ENCODE peak calls at places on chromosomes 3 and 15, in five cellular contexts. Z is retinal pigment epithelial cell, S is left ventricle myocardium inferior, A is astrocyte of the spinal cord, V is fibroblast of pulmonary artery. L is an unnamed sample.

GRCh38 chr3:194584435-194584776 is 48.8 kb downstream of the TMEM44 start:
- DNase-seq in Z (no peak), S (no peak), A (no peak), V (peak; percentile 35), L (no peak)

GRCh38 chr15:39966521-39966920 is 32.6 kb downstream of the EIF2AK4 start:
- DNase-seq in Z (no peak), S (no peak), A (no peak), V (no peak), L (no peak)

GRCh38 chr3:167564612-167565011 is 89.1 kb downstream of the WDR49 start:
- DNase-seq in Z (no peak), S (no peak), A (no peak), V (no peak), L (no peak)

GRCh38 chr3:151203053-151203420 is at the start of gene GPR171:
- DNase-seq in Z (no peak), S (no peak), A (no peak), V (no peak), L (no peak)

GRCh38 chr3:30770387-30770786 is 124.1 kb downstream of the GADL1 start:
- DNase-seq in Z (peak; percentile 66), S (no peak), A (peak; percentile 86), V (peak; percentile 83), L (peak; percentile 86)

GRCh38 chr15:40070166-40070557 is 31.2 kb upstream of the SRP14 start:
- DNase-seq in Z (no peak), S (no peak), A (no peak), V (no peak), L (no peak)

GRCh38 chr3:100516843-100517242 is 24.4 kb downstream of the TMEM45A start:
- DNase-seq in Z (no peak), S (no peak), A (peak; percentile 63), V (peak; percentile 32), L (no peak)

GRCh38 chr15:70596354-70597055 is 166.9 kb downstream of the UACA start:
- DNase-seq in Z (peak; percentile 62), S (no peak), A (peak; percentile 88), V (peak; percentile 69), L (peak; percentile 91)

GRCh38 chr3:120394343-120394742 is 45.2 kb upstream of the LRRC58 start:
- DNase-seq in Z (no peak), S (no peak), A (no peak), V (no peak), L (no peak)

GRCh38 chr15:44101286-44101685 is 93.8 kb downstream of the FRMD5 start:
- DNase-seq in Z (no peak), S (no peak), A (peak; percentile 34), V (peak; percentile 25), L (no peak)

GRCh38 chr15:49047456-49047855 is 1.2 kb upstream of the SECISBP2L start:
- DNase-seq in Z (no peak), S (no peak), A (no peak), V (no peak), L (no peak)

GRCh38 chr15:49044761-49045571 is 1.3 kb downstream of the SECISBP2L start:
- DNase-seq in Z (no peak), S (no peak), A (peak; percentile 32), V (no peak), L (no peak)

GRCh38 chr15:49044002-49044401 is 2.2 kb downstream of the SECISBP2L start:
- DNase-seq in Z (no peak), S (no peak), A (no peak), V (no peak), L (no peak)

GRCh38 chr15:49045691-49046112 is 544 bp downstream of the SECISBP2L start:
- DNase-seq in Z (peak; percentile 18), S (no peak), A (peak; percentile 51), V (peak; percentile 39), L (peak; percentile 35)

DNA sequence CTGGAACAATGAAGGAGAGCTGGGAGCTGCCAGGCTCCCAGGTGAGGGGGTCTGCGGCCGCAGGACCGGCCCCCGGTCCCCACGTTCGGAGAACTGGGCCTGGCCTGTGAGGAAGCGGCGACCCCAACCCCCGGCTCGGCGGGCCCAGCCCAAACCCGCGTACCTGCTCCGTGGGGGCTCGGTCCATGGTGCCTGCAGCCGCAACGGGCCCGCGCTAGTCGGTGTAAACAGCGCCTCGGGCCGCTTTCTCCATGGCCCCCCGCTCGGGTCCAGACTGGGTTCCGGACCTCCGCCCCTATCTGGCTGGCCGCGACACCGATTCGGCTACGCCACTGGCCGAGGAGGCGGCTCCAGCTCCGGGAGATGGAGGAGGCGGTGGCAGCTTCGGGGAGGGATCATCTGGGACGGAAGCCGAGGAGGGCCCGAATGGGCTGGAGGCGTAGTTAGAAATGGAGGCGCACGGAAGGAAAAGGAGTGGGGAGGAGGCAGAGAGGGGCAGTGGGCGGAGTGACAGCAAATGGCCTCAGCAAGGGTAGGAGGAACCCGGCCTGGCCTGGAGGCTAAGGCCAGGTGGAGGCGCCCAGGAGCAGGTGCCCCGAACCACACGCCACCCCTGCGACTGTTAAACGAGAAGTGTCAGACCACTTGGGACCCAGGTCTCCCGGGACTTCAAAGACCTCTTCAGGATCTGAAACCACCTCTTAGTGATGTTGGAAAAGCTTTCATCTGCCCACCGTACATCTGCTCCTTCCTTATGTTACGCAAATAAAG is at the start of gene SECISBP2L:
- DNase-seq in Z (peak; percentile 86), S (peak; percentile 94), A (peak; percentile 95), V (peak; percentile 96), L (peak; percentile 73)
- TF ChIP-seq CTCF in Z (peak; percentile 55), S (peak; percentile 39), A (peak; percentile 34), V (peak; percentile 21), L (peak; percentile 55)

GRCh38 chr3:175434591-175434990 is 575.5 kb downstream of the NAALADL2 start:
- DNase-seq in Z (no peak), S (no peak), A (no peak), V (no peak), L (no peak)

GRCh38 chr3:175430975-175431374 is 571.8 kb downstream of the NAALADL2 start:
- DNase-seq in Z (no peak), S (no peak), A (no peak), V (no peak), L (no peak)

GRCh38 chr3:175431396-175431795 is 572.3 kb downstream of the NAALADL2 start:
- DNase-seq in Z (no peak), S (no peak), A (peak; percentile 60), V (peak; percentile 21), L (no peak)

GRCh38 chr3:175432338-175433025 is 573.3 kb downstream of the NAALADL2 start:
- DNase-seq in Z (peak; percentile 27), S (no peak), A (peak; percentile 58), V (peak; percentile 57), L (no peak)

DNA sequence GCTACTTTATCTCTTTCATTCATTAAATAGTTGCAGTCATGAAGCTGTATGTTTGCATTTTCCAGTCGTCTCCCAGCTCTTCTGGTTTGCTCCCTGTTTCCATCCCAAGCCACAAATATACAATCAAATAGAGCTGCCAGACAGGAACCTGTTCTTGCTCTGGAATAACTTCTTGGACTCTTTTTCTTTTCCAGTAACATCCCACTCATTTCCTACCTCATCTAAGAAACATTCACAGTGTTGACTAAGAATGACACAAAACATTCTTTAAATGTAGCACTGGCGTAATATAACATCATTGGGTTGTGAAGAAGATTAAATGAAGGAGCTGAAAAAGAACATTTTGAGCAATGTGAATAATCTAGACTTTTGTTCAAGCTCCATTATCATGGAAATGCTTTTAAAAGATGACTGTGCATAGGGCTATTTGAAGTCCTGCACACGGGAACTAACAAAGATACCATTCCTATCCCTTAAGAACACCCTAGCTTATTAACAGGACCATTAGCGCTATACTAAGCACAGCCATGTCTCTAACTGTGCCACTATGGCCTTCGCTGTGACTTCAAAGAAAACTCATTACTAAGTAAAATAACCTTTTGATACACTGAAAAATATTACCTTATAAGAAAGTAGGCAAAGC is 574.0 kb downstream of the NAALADL2 start:
- DNase-seq in Z (no peak), S (no peak), A (peak; percentile 72), V (peak; percentile 81), L (no peak)
- H3K4me3 ChIP-seq in Z (no peak overlapping the region), S (no peak overlapping the region), A (no peak overlapping the region), V (no peak overlapping the region), L (no peak overlapping the region)

GRCh38 chr15:67832031-67832551 is 6.8 kb downstream of the SKOR1 start:
- DNase-seq in Z (no peak), S (no peak), A (no peak), V (peak; percentile 57), L (no peak)
- TF ChIP-seq CTCF in Z (peak; percentile 62), S (peak; percentile 27), A (peak; percentile 51), V (peak; percentile 48), L (peak; percentile 44)

DNA sequence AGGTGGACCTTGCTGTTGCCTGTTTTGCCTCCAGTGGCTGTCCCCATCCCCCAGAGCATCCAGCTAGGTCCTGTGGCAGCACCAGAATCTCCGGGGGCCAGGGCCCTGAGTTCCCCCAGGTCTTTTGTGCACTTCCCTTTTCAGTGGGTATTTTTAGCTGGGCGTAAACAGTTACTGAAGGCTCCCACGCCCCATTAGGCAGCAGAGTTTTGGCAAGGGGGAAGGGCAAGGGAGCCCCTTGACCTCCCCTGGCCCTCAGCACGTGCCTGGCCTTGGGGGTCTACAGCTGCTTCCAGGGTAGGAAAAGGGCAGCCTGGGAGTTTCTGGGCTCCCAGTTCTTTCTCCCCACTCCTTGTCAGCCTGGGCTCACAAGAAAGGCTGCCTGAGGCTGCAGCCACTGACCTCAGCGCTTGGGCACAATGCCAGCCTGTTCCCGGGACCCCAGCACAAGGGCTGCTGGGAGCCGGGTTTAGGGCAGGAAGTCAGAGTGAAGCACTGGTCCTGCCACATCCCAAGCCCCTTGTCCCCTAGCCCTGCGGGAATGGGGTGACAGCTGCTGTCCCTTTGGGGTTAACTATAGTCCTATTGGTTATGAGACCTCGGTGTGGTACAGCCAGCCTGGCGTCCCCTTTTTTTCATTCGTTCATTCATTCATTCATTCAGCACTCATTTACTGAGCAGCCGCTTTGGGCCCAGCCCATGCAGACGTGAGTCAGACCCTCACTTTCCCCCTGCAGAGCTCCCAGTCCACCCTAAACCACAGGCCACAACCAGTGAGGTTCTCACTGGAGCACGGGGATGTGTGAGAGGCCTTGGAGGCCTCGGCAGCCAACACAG is 8.4 kb downstream of the CSK start:
- DNase-seq in Z (peak; percentile 51), S (peak; percentile 82), A (peak; percentile 95), V (peak; percentile 69), L (peak; percentile 67)
- H3K4me3 ChIP-seq in Z (no peak overlapping the region), S (peak overlapping the region; percentile 45), A (no peak overlapping the region), V (no peak overlapping the region), L (no peak overlapping the region)

GRCh38 chr3:102464261-102464660 is 29.4 kb downstream of the ZPLD1 start:
- DNase-seq in Z (no peak), S (no peak), A (no peak), V (no peak), L (no peak)

GRCh38 chr3:102471491-102471890 is 36.7 kb downstream of the ZPLD1 start:
- DNase-seq in Z (no peak), S (no peak), A (no peak), V (no peak), L (no peak)

GRCh38 chr3:102460579-102460978 is 25.8 kb downstream of the ZPLD1 start:
- DNase-seq in Z (no peak), S (no peak), A (peak; percentile 4), V (no peak), L (no peak)

GRCh38 chr3:102471001-102471400 is 36.2 kb downstream of the ZPLD1 start:
- DNase-seq in Z (no peak), S (no peak), A (no peak), V (no peak), L (no peak)

DNA sequence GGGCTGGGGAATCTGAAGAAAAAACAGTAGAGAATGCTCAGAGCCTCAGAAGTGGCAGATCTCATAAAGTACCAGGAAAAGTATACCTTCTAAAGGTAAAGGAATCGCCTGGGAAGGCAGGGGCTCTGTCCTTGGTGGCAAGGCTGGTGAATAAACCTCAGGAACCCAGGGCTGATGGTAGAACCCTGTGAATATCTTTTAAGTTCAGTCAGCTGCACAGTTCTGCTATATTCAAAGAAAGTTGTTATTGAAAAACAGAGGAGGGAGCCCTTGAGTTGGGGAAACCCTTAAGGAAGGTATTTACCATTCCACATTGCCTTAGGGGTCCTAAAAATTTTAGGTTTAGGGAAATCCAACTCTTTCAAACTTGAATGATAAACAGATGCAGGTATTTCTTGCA is 31.2 kb downstream of the ZPLD1 start:
- DNase-seq in Z (no peak), S (no peak), A (no peak), V (no peak), L (no peak)
- TF ChIP-seq CTCF in Z (peak; percentile 41), S (no peak), A (peak; percentile 22), V (no peak), L (peak; percentile 32)

GRCh38 chr3:69543080-69543429 is 157.2 kb upstream of the FRMD4B start:
- DNase-seq in Z (no peak), S (no peak), A (no peak), V (no peak), L (no peak)
- H3K4me3 ChIP-seq in Z (no peak overlapping the region), S (peak overlapping the region; percentile 82), A (no peak overlapping the region), V (no peak overlapping the region), L (peak overlapping the region; percentile 58)